ENCODE peak calls at places on chromosomes 1 and 21, in eight cellular contexts. E is adrenal gland; P is mesenchymal stem cell; V is right lobe of liver; D is ascending aorta; A is body of pancreas; M is left lung; Z is CD8-positive, alpha-beta memory T cell. X is an unnamed sample. For H3K4me1, the result is how much of the 10 kb centered on the place peaks cover.

GRCh38 chr1:185349556-185349955 is 32.5 kb upstream of the IVNS1ABP start:
- DNase-seq in E (no peak), D (no peak), M (no peak), P (no peak), A (no peak), V (no peak), Z (no peak), X (peak)

GRCh38 chr1:58829861-58830260 is 46.0 kb upstream of the JUN start:
- DNase-seq in D (no peak), M (no peak), A (no peak), Z (no peak), E (no peak), V (no peak), P (no peak), X (no peak)

GRCh38 chr1:101216623-101217022 is 20.2 kb upstream of the S1PR1 start:
- DNase-seq in V (no peak), D (no peak), A (no peak), M (no peak), Z (no peak), P (no peak), E (no peak), X (peak)

GRCh38 chr1:207032528-207033017 is at the start of gene C1orf116:
- DNase-seq in V (no peak), E (no peak), A (peak), D (no peak), M (no peak), Z (no peak), P (no peak), X (peak)

GRCh38 chr21:44836349-44836665 is 18.4 kb upstream of the SUMO3 start:
- DNase-seq in M (no peak), A (no peak), Z (no peak), E (no peak), V (no peak), D (no peak), P (no peak), X (no peak)

GRCh38 chr21:43603641-43604504 is 55.4 kb downstream of the HSF2BP start:
- DNase-seq in A (no peak), V (no peak), M (no peak), D (no peak), E (no peak), Z (no peak), P (peak), X (no peak)

GRCh38 chr1:181150273-181150672 is 61.8 kb downstream of the IER5 start:
- DNase-seq in V (no peak), P (no peak), Z (no peak), M (no peak), A (no peak), D (no peak), E (no peak), X (no peak)

GRCh38 chr1:9900142-9901043 is 9.7 kb downstream of the CTNNBIP1 start:
- DNase-seq in E (peak), A (peak), Z (no peak), D (peak), P (no peak), V (peak), M (peak), X (no peak)

GRCh38 chr1:213714645-213715044 is 273.1 kb upstream of the PROX1 start:
- DNase-seq in V (no peak), P (no peak), M (no peak), A (no peak), Z (no peak), D (no peak), E (no peak), X (no peak)

GRCh38 chr1:3688836-3689750 is 36.8 kb downstream of the TP73 start:
- DNase-seq in M (no peak), Z (no peak), E (no peak), P (no peak), D (no peak), V (no peak), A (no peak), X (no peak)

GRCh38 chr1:184533915-184534314 is 147.1 kb downstream of the C1orf21 start:
- DNase-seq in V (no peak), P (no peak), D (no peak), E (no peak), Z (no peak), M (no peak), A (no peak), X (no peak)

GRCh38 chr21:27277122-27277521 is 310.2 kb upstream of the ADAMTS5 start:
- DNase-seq in Z (no peak), V (no peak), P (peak), A (no peak), E (peak), D (no peak), M (no peak), X (no peak)

GRCh38 chr21:41642399-41642798 is 124.5 kb downstream of the RIPK4 start:
- DNase-seq in V (no peak), Z (no peak), A (no peak), M (no peak), E (no peak), D (no peak), P (no peak), X (no peak)

GRCh38 chr1:61807606-61808005 is 65.3 kb downstream of the PATJ start:
- DNase-seq in A (no peak), Z (no peak), V (no peak), M (no peak), E (no peak), P (no peak), D (no peak), X (no peak)

GRCh38 chr1:6342031-6342430 is 51.5 kb downstream of the ACOT7 start:
- DNase-seq in A (no peak), Z (no peak), D (no peak), V (no peak), E (no peak), M (no peak), P (no peak), X (no peak)

GRCh38 chr21:14533555-14534400 is 12.3 kb downstream of the SAMSN1 start:
- DNase-seq in M (no peak), D (no peak), A (no peak), P (peak), V (no peak), Z (peak), E (no peak), X (peak)

GRCh38 chr1:166133276-166133841 is 33.4 kb downstream of the FAM78B start:
- DNase-seq in V (no peak), E (no peak), Z (no peak), M (no peak), A (peak), P (no peak), D (no peak), X (no peak)

GRCh38 chr1:93579891-93580290 is 101.7 kb downstream of the BCAR3 start:
- DNase-seq in M (no peak), V (no peak), E (peak), P (peak), D (no peak), Z (no peak), A (peak), X (peak)

GRCh38 chr1:43466403-43466802 is 12.7 kb upstream of the HYI start:
- DNase-seq in M (no peak), Z (no peak), P (no peak), V (no peak), A (no peak), D (no peak), E (no peak), X (no peak)

GRCh38 chr1:25587290-25587689 is 29.3 kb upstream of the MAN1C1 start:
- DNase-seq in E (no peak), D (no peak), A (no peak), Z (no peak), V (no peak), P (no peak), M (no peak), X (no peak)

GRCh38 chr1:63774617-63775417 is 1.0 kb downstream of the ROR1 start:
- DNase-seq in D (no peak), Z (no peak), A (peak), P (peak), V (peak), E (peak), M (peak), X (peak)

GRCh38 chr1:113135460-113135859 is 62.5 kb downstream of the LRIG2 start:
- DNase-seq in D (no peak), A (no peak), V (no peak), Z (no peak), P (no peak), M (no peak), E (no peak), X (no peak)

GRCh38 chr1:59707216-59707615 is 107.5 kb upstream of the HOOK1 start:
- DNase-seq in E (peak), A (no peak), P (peak), Z (no peak), D (peak), M (no peak), V (no peak), X (peak)

GRCh38 chr1:45266151-45266801 is 59.9 kb upstream of the ZSWIM5 start:
- DNase-seq in A (peak), Z (no peak), V (no peak), D (no peak), M (no peak), E (peak), P (peak), X (no peak)

GRCh38 chr1:245855846-245856730 is 651.0 kb downstream of the SMYD3 start:
- DNase-seq in D (no peak), E (no peak), Z (no peak), A (no peak), P (peak), V (no peak), M (no peak), X (no peak)

GRCh38 chr1:72177711-72178110 is 104.6 kb downstream of the NEGR1 start:
- DNase-seq in E (no peak), V (no peak), Z (no peak), A (no peak), D (no peak), P (peak), M (no peak), X (peak)

GRCh38 chr1:232193451-232193783 is 436.5 kb downstream of the SIPA1L2 start:
- DNase-seq in P (no peak), A (no peak), Z (no peak), D (no peak), V (no peak), M (no peak), E (no peak), X (no peak)
- H3K27ac ChIP-seq in P (no peak), A (no peak), Z (no peak), D (no peak), V (no peak), M (no peak), E (no peak), X (no peak)

DNA sequence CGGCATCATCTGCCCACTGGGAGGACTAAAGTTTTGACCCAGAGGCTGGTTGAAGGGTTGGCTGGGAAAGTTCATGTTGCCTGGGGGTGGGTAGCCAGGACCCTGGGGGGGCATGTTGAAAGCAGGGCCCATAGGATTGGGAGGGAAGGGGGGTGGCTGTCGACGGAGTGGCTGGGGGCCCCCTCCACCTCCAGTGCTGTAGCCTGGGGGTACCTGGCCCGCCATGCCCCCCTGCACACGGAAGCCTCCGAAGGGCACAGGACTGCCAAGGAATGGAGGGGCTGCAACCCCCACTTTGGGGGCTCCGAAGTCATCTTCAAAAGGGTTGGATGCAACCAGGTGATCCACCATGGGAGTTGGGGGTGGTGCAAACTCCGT is 2.1 kb downstream of the PYGO2 start:
- DNase-seq in A (no peak), E (no peak), D (no peak), P (no peak), Z (no peak), V (no peak), M (no peak), X (no peak)
- H3K4me1 ChIP-seq in A (under half), E (under half), D (under half), P (under half), Z (under half), V (under half), M (half or more), X (under half)

GRCh38 chr1:22702671-22703070 is 8.0 kb upstream of the EPHB2 start:
- DNase-seq in Z (no peak), A (no peak), D (no peak), E (no peak), P (no peak), M (no peak), V (no peak), X (no peak)
- H3K27ac ChIP-seq in Z (no peak), A (no peak), D (no peak), E (no peak), P (no peak), M (no peak), V (no peak), X (no peak)

DNA sequence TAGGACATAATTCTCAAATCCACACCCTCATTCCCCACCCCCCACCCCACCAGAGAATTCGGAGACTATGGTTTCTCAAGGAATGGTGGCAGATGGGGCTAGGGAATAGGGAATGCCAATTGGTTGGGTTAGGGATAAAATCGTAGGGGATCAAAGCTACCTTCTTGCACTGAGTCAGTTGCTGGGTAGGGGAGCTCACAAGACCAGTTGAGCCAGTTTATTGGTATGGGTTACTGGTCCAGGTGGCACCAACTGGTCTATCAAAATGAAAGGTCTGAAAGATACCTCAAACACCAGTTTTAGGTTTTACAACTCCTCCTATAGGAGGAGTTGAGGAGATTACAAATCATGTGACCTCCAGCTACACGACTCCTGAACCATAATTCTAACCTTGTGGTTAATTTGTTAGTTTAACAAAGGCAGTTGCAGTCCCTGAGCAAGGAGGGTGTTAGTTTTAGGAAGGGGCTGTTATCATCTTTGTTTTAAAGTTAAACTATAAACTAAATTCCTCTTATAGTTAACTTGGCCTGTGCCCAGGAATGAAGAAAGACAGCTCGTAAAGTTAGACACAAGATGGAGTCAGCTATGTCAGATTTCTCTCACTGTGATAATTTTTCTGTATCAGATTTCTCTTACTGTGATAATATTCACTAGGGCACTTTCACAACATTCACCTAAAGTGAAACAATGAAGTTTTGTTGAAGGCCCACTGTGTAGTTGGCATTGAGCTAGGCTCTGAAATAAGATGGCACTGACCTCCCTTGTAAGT is 2.5 kb downstream of the SHISAL2A start:
- DNase-seq in P (no peak), V (no peak), A (no peak), M (no peak), E (no peak), Z (no peak), D (no peak), X (peak)
- H3K4me1 ChIP-seq in P (under half), V (under half), A (under half), M (half or more), E (under half), Z (half or more), D (under half), X (under half)